ENCODE peak calls at places on chromosomes 3 and 15, in four cellular contexts. K, C, T and D are unnamed samples.
A peak's percentile ranks its signal among the peaks of the same experiment; 100 is the strongest.

GRCh38 chr3:33717616-33717865 is 513 bp downstream of the CLASP2 start:
- DNase-seq in K (peak; percentile 86), T (no peak), C (no peak), D (peak; percentile 82)

GRCh38 chr15:70505411-70505919 is 257.9 kb downstream of the UACA start:
- DNase-seq in K (no peak), C (no peak), T (no peak), D (peak; percentile 79)

GRCh38 chr3:136932518-136932917 is 25.3 kb upstream of the IL20RB start:
- DNase-seq in C (no peak), K (no peak), T (no peak), D (peak; percentile 35)

GRCh38 chr3:175601521-175601920 is 742.4 kb downstream of the NAALADL2 start:
- DNase-seq in K (no peak), T (no peak), C (no peak), D (peak; percentile 13)

GRCh38 chr3:114093596-114093995 is 37.1 kb downstream of the QTRT2 start:
- DNase-seq in T (no peak), K (peak; percentile 16), C (no peak), D (peak; percentile 71)

GRCh38 chr3:32882603-32883025 is 64.8 kb downstream of the TRIM71 start:
- DNase-seq in K (no peak), T (no peak), C (no peak), D (no peak)

GRCh38 chr3:14418670-14419250 is 16.4 kb downstream of the SLC6A6 start:
- DNase-seq in K (peak; percentile 46), T (no peak), C (no peak), D (no peak)

GRCh38 chr3:18987862-18988447 is 160.4 kb upstream of the KCNH8 start:
- DNase-seq in K (no peak), C (no peak), T (no peak), D (peak; percentile 2)

GRCh38 chr3:191455257-191455952 is 5.6 kb upstream of the PYDC2 start:
- DNase-seq in C (no peak), K (no peak), T (no peak), D (peak; percentile 49)

GRCh38 chr3:118380576-118380975 is 654.1 kb downstream of the IGSF11 start:
- DNase-seq in T (no peak), K (no peak), C (no peak), D (no peak)

GRCh38 chr3:38723569-38724391 is 74.3 kb upstream of the SCN5A start:
- DNase-seq in C (no peak), K (no peak), T (no peak), D (no peak)

GRCh38 chr3:178084938-178085816 is 451.1 kb upstream of the KCNMB2 start:
- DNase-seq in C (no peak), K (peak; percentile 75), T (peak; percentile 66), D (peak; percentile 88)

GRCh38 chr15:48447657-48448056 is 116.4 kb downstream of the DUT start:
- DNase-seq in T (no peak), C (no peak), K (no peak), D (peak; percentile 49)

GRCh38 chr3:142353571-142353970 is 94.3 kb downstream of the XRN1 start:
- DNase-seq in C (no peak), T (no peak), K (no peak), D (peak; percentile 7)

GRCh38 chr15:63255485-63255990 is 21.9 kb upstream of the APH1B start:
- DNase-seq in T (no peak), K (no peak), C (no peak), D (no peak)

GRCh38 chr3:32106929-32107362 is 526 bp downstream of the GPD1L start:
- DNase-seq in K (peak; percentile 84), C (no peak), T (no peak), D (no peak)

GRCh38 chr15:80549191-80549590 is 145.0 kb downstream of the ARNT2 start:
- DNase-seq in T (no peak), K (no peak), C (no peak), D (peak; percentile 80)

GRCh38 chr3:107496855-107497254 is 25.9 kb upstream of the BBX start:
- DNase-seq in T (no peak), K (no peak), C (no peak), D (no peak)

GRCh38 chr15:93485438-93485837 is 396.4 kb upstream of the RGMA start:
- DNase-seq in K (no peak), T (no peak), C (no peak), D (no peak)

GRCh38 chr3:8458235-8458634 is 43.4 kb upstream of the LMCD1 start:
- DNase-seq in K (no peak), C (no peak), T (no peak), D (peak; percentile 71)

GRCh38 chr15:95581595-95581994 is 748.9 kb upstream of the NR2F2 start:
- DNase-seq in K (no peak), T (no peak), C (no peak), D (no peak)

GRCh38 chr3:14876942-14877341 is 58.2 kb downstream of the FGD5 start:
- DNase-seq in K (peak; percentile 87), T (no peak), C (no peak), D (no peak)

GRCh38 chr3:63766261-63766660 is 52.8 kb upstream of the C3orf49 start:
- DNase-seq in T (no peak), K (no peak), C (no peak), D (no peak)

GRCh38 chr3:72271215-72271614 is 486.3 kb upstream of the PROK2 start:
- DNase-seq in C (no peak), T (no peak), K (no peak), D (no peak)

GRCh38 chr15:70210076-70210475 is 112.4 kb upstream of the TLE3 start:
- DNase-seq in K (no peak), C (no peak), T (no peak), D (no peak)

GRCh38 chr3:142098974-142099373 is 50.4 kb downstream of the TFDP2 start:
- DNase-seq in T (no peak), C (no peak), K (no peak), D (no peak)

GRCh38 chr3:141373768-141374526 is 5.6 kb downstream of the ZBTB38 start:
- DNase-seq in T (no peak), K (no peak), C (no peak), D (no peak)

GRCh38 chr15:78761020-78761419 is 50.2 kb downstream of the ADAMTS7 start:
- DNase-seq in T (no peak), C (no peak), K (no peak), D (no peak)

GRCh38 chr15:32067115-32067514 is 36.8 kb downstream of the CHRNA7 start:
- DNase-seq in C (no peak), T (no peak), K (no peak), D (no peak)

GRCh38 chr3:107404727-107405519 is 27.7 kb downstream of the CCDC54 start:
- DNase-seq in T (no peak), K (no peak), C (no peak), D (peak; percentile 73)

GRCh38 chr3:10469406-10470119 is 35.8 kb downstream of the ATP2B2 start:
- DNase-seq in T (no peak), K (no peak), C (no peak), D (no peak)

GRCh38 chr15:25543156-25543555 is 104.3 kb upstream of the UBE3A start:
- DNase-seq in T (no peak), C (no peak), K (peak; percentile 31), D (peak; percentile 76)

GRCh38 chr3:185995352-185995751 is 57.5 kb upstream of the TRA2B start:
- DNase-seq in T (no peak), C (no peak), K (no peak), D (peak; percentile 74)

GRCh38 chr15:47872869-47873301 is 155.6 kb downstream of the SEMA6D start:
- DNase-seq in T (peak; percentile 37), C (no peak), K (no peak), D (no peak)

GRCh38 chr3:157754415-157754814 is 251.2 kb upstream of the VEPH1 start:
- DNase-seq in C (no peak), K (no peak), T (peak; percentile 27), D (no peak)
- H3K4me3 ChIP-seq in C (no peak overlapping the region), K (no peak overlapping the region), T (no peak overlapping the region), D (no peak overlapping the region)

DNA sequence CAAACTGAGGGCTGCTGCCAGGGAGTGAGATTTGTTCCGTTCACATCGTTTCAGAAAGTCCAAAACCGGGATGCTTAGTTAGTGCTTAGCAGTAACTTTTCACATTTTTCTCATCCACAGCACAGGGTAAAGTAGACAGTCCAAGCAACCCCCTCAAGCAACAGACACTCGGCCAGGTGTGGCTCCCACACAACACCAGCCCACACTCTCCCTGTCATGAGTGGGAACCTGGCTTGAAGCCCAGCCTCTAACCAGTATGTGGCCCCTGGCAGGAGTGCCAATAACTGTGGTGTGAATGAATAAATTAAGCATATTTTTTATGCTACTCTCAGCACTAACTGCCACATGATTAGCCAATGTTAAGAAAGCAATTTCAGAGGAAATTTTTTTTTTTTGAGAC is 9.9 kb downstream of the IL17RD start:
- DNase-seq in K (no peak), C (no peak), T (no peak), D (no peak)
- H3K4me1 ChIP-seq in K (peaks cover 21% of the 10 kb centered on the region), C (peaks cover 8% of the 10 kb centered on the region), T (peaks cover 37% of the 10 kb centered on the region), D (peaks cover 27% of the 10 kb centered on the region)

DNA sequence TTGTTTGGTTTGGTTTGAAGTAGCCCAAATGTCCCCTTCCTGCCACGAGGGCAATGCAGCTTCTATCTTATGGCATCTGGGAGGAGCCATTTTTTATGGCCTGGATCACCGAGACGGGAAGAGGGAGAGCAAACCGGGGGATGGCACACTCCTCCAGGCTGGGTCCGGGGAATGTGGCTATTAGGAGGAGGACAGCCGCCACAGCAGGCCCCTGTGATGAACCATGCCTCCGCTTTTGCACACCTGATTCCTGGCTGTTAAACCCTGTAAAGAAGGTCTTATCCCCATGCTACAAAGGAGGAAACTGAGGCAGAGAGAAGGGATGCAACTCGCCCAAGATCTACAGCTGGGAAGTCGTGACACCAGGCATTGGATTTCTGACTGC is 157.6 kb downstream of the OR4M2 start:
- DNase-seq in C (no peak), K (no peak), T (no peak), D (no peak)
- H3K9me3 ChIP-seq in C (no peaks in the 10 kb centered on the region), K (no peaks in the 10 kb centered on the region), T (no peaks in the 10 kb centered on the region), D (peaks cover 4% of the 10 kb centered on the region)

GRCh38 chr3:152255290-152255689 is 13.4 kb upstream of the MBNL1 start:
- DNase-seq in K (no peak), T (no peak), C (no peak), D (no peak)

GRCh38 chr3:152253514-152253913 is 15.2 kb upstream of the MBNL1 start:
- DNase-seq in K (no peak), T (no peak), C (no peak), D (no peak)

GRCh38 chr3:152252750-152253149 is 16.0 kb upstream of the MBNL1 start:
- DNase-seq in C (no peak), T (no peak), K (no peak), D (no peak)

GRCh38 chr3:152251916-152252315 is 16.8 kb upstream of the MBNL1 start:
- DNase-seq in K (no peak), T (no peak), C (no peak), D (no peak)

GRCh38 chr3:152254031-152254430 is 14.7 kb upstream of the MBNL1 start:
- DNase-seq in C (no peak), K (no peak), T (no peak), D (no peak)
- H3K4me3 ChIP-seq in C (peak overlapping the region; percentile 13), K (no peak overlapping the region), T (no peak overlapping the region), D (no peak overlapping the region)

GRCh38 chr3:71062037-71062919 is 521.2 kb downstream of the FOXP1 start:
- DNase-seq in C (no peak), T (no peak), K (no peak), D (peak; percentile 81)
- H3K4me1 ChIP-seq in C (peaks cover 80% of the 10 kb centered on the region), T (peaks cover 13% of the 10 kb centered on the region), K (peaks cover 80% of the 10 kb centered on the region), D (peaks cover 51% of the 10 kb centered on the region)